ENCODE peak calls at places on chromosomes 1 and 21, in nine cellular contexts. One of them, this sample, is unnamed.

GRCh38 chr21:43339668-43340067 is 87.3 kb downstream of the SIK1 start:
- DNase-seq in nucleus accumbens: no peak
- DNase-seq in midbrain: no peak
- DNase-seq in CD4-positive, alpha-beta memory T cell: no peak
- DNase-seq in D341Med: no peak
- DNase-seq in HuH-7: no peak
- DNase-seq in GF-D8: no peak
- DNase-seq in astrocyte of the spinal cord: no peak
- DNase-seq in T follicular helper cell: no peak
- DNase-seq in this sample: no peak

GRCh38 chr1:198788561-198789064 is 149.8 kb downstream of the PTPRC start:
- DNase-seq in nucleus accumbens: no peak
- DNase-seq in midbrain: no peak
- DNase-seq in CD4-positive, alpha-beta memory T cell: peak
- DNase-seq in D341Med: peak
- DNase-seq in HuH-7: peak
- DNase-seq in GF-D8: no peak
- DNase-seq in astrocyte of the spinal cord: peak
- DNase-seq in T follicular helper cell: no peak
- DNase-seq in this sample: no peak

GRCh38 chr1:46466477-46467182 is 23.0 kb upstream of the DMBX1 start:
- DNase-seq in nucleus accumbens: peak
- DNase-seq in midbrain: no peak
- DNase-seq in CD4-positive, alpha-beta memory T cell: no peak
- DNase-seq in D341Med: peak
- DNase-seq in HuH-7: peak
- DNase-seq in GF-D8: no peak
- DNase-seq in astrocyte of the spinal cord: no peak
- DNase-seq in T follicular helper cell: no peak
- DNase-seq in this sample: no peak

GRCh38 chr1:64948905-64949833 is 17.2 kb downstream of the JAK1 start:
- DNase-seq in nucleus accumbens: no peak
- DNase-seq in midbrain: no peak
- DNase-seq in CD4-positive, alpha-beta memory T cell: no peak
- DNase-seq in D341Med: no peak
- DNase-seq in HuH-7: no peak
- DNase-seq in GF-D8: no peak
- DNase-seq in astrocyte of the spinal cord: no peak
- DNase-seq in T follicular helper cell: no peak
- DNase-seq in this sample: no peak

GRCh38 chr1:198134252-198134651 is 22.5 kb upstream of the NEK7 start:
- DNase-seq in nucleus accumbens: no peak
- DNase-seq in midbrain: no peak
- DNase-seq in CD4-positive, alpha-beta memory T cell: no peak
- DNase-seq in D341Med: no peak
- DNase-seq in HuH-7: no peak
- DNase-seq in GF-D8: peak
- DNase-seq in astrocyte of the spinal cord: no peak
- DNase-seq in T follicular helper cell: no peak
- DNase-seq in this sample: no peak

GRCh38 chr1:96096138-96097011 is 625.2 kb upstream of the PTBP2 start:
- DNase-seq in nucleus accumbens: no peak
- DNase-seq in midbrain: no peak
- DNase-seq in CD4-positive, alpha-beta memory T cell: no peak
- DNase-seq in D341Med: no peak
- DNase-seq in HuH-7: no peak
- DNase-seq in GF-D8: no peak
- DNase-seq in astrocyte of the spinal cord: no peak
- DNase-seq in T follicular helper cell: no peak
- DNase-seq in this sample: no peak

GRCh38 chr1:212167098-212167497 is 118.1 kb upstream of the PPP2R5A start:
- DNase-seq in nucleus accumbens: no peak
- DNase-seq in midbrain: no peak
- DNase-seq in CD4-positive, alpha-beta memory T cell: no peak
- DNase-seq in D341Med: no peak
- DNase-seq in HuH-7: no peak
- DNase-seq in GF-D8: no peak
- DNase-seq in astrocyte of the spinal cord: peak
- DNase-seq in T follicular helper cell: no peak
- DNase-seq in this sample: no peak

GRCh38 chr1:113036639-113037321 is 36.2 kb upstream of the LRIG2 start:
- DNase-seq in nucleus accumbens: no peak
- DNase-seq in midbrain: no peak
- DNase-seq in CD4-positive, alpha-beta memory T cell: no peak
- DNase-seq in D341Med: no peak
- DNase-seq in HuH-7: no peak
- DNase-seq in GF-D8: no peak
- DNase-seq in astrocyte of the spinal cord: no peak
- DNase-seq in T follicular helper cell: no peak
- DNase-seq in this sample: no peak

GRCh38 chr1:61116421-61116820 is 34.1 kb downstream of the NFIA start:
- DNase-seq in nucleus accumbens: no peak
- DNase-seq in midbrain: no peak
- DNase-seq in CD4-positive, alpha-beta memory T cell: no peak
- DNase-seq in D341Med: no peak
- DNase-seq in HuH-7: no peak
- DNase-seq in GF-D8: no peak
- DNase-seq in astrocyte of the spinal cord: no peak
- DNase-seq in T follicular helper cell: no peak
- DNase-seq in this sample: no peak

GRCh38 chr1:215749423-215749822 is 182.3 kb downstream of the KCTD3 start:
- DNase-seq in nucleus accumbens: no peak
- DNase-seq in midbrain: no peak
- DNase-seq in CD4-positive, alpha-beta memory T cell: no peak
- DNase-seq in D341Med: no peak
- DNase-seq in HuH-7: no peak
- DNase-seq in GF-D8: no peak
- DNase-seq in astrocyte of the spinal cord: peak
- DNase-seq in T follicular helper cell: no peak
- DNase-seq in this sample: no peak

GRCh38 chr1:9044241-9044640 is 18.0 kb upstream of the SLC2A7 start:
- DNase-seq in nucleus accumbens: no peak
- DNase-seq in midbrain: no peak
- DNase-seq in CD4-positive, alpha-beta memory T cell: no peak
- DNase-seq in D341Med: no peak
- DNase-seq in HuH-7: no peak
- DNase-seq in GF-D8: no peak
- DNase-seq in astrocyte of the spinal cord: no peak
- DNase-seq in T follicular helper cell: no peak
- DNase-seq in this sample: no peak

GRCh38 chr1:52253421-52253820 is 111.5 kb downstream of the ZFYVE9 start:
- DNase-seq in nucleus accumbens: no peak
- DNase-seq in midbrain: no peak
- DNase-seq in CD4-positive, alpha-beta memory T cell: no peak
- DNase-seq in D341Med: no peak
- DNase-seq in HuH-7: no peak
- DNase-seq in GF-D8: no peak
- DNase-seq in astrocyte of the spinal cord: no peak
- DNase-seq in T follicular helper cell: no peak
- DNase-seq in this sample: no peak

GRCh38 chr1:65421341-65422174 is 1.1 kb downstream of the LEPR start:
- DNase-seq in nucleus accumbens: no peak
- DNase-seq in midbrain: peak
- DNase-seq in CD4-positive, alpha-beta memory T cell: no peak
- DNase-seq in D341Med: no peak
- DNase-seq in HuH-7: no peak
- DNase-seq in GF-D8: peak
- DNase-seq in astrocyte of the spinal cord: no peak
- DNase-seq in T follicular helper cell: no peak
- DNase-seq in this sample: no peak

GRCh38 chr1:114979278-114979891 is 50.2 kb upstream of the TSHB start:
- DNase-seq in nucleus accumbens: no peak
- DNase-seq in midbrain: peak
- DNase-seq in CD4-positive, alpha-beta memory T cell: peak
- DNase-seq in D341Med: peak
- DNase-seq in HuH-7: peak
- DNase-seq in GF-D8: no peak
- DNase-seq in astrocyte of the spinal cord: peak
- DNase-seq in T follicular helper cell: peak
- DNase-seq in this sample: no peak

GRCh38 chr1:16178596-16179497 is 23.0 kb upstream of the EPHA2 start:
- DNase-seq in nucleus accumbens: no peak
- DNase-seq in midbrain: no peak
- DNase-seq in CD4-positive, alpha-beta memory T cell: no peak
- DNase-seq in D341Med: no peak
- DNase-seq in HuH-7: peak
- DNase-seq in GF-D8: no peak
- DNase-seq in astrocyte of the spinal cord: no peak
- DNase-seq in T follicular helper cell: no peak
- DNase-seq in this sample: no peak

GRCh38 chr1:14318830-14319229 is 279.7 kb upstream of the KAZN start:
- DNase-seq in nucleus accumbens: no peak
- DNase-seq in midbrain: no peak
- DNase-seq in CD4-positive, alpha-beta memory T cell: no peak
- DNase-seq in D341Med: no peak
- DNase-seq in HuH-7: no peak
- DNase-seq in GF-D8: no peak
- DNase-seq in astrocyte of the spinal cord: no peak
- DNase-seq in T follicular helper cell: no peak
- DNase-seq in this sample: no peak

GRCh38 chr1:227312364-227313025 is 5.8 kb downstream of the CDC42BPA start:
- DNase-seq in nucleus accumbens: no peak
- DNase-seq in midbrain: no peak
- DNase-seq in CD4-positive, alpha-beta memory T cell: no peak
- DNase-seq in D341Med: no peak
- DNase-seq in HuH-7: no peak
- DNase-seq in GF-D8: no peak
- DNase-seq in astrocyte of the spinal cord: no peak
- DNase-seq in T follicular helper cell: no peak
- DNase-seq in this sample: no peak

GRCh38 chr1:96513136-96513535 is 208.4 kb upstream of the PTBP2 start:
- DNase-seq in nucleus accumbens: no peak
- DNase-seq in midbrain: no peak
- DNase-seq in CD4-positive, alpha-beta memory T cell: no peak
- DNase-seq in D341Med: no peak
- DNase-seq in HuH-7: no peak
- DNase-seq in GF-D8: no peak
- DNase-seq in astrocyte of the spinal cord: peak
- DNase-seq in T follicular helper cell: no peak
- DNase-seq in this sample: no peak

GRCh38 chr1:110136911-110137310 is 13.4 kb upstream of the SLC6A17 start:
- DNase-seq in nucleus accumbens: peak
- DNase-seq in midbrain: peak
- DNase-seq in CD4-positive, alpha-beta memory T cell: peak
- DNase-seq in D341Med: no peak
- DNase-seq in HuH-7: no peak
- DNase-seq in GF-D8: no peak
- DNase-seq in astrocyte of the spinal cord: no peak
- DNase-seq in T follicular helper cell: no peak
- DNase-seq in this sample: no peak

GRCh38 chr21:29135481-29135880 is 5.0 kb downstream of the MAP3K7CL start:
- DNase-seq in nucleus accumbens: no peak
- DNase-seq in midbrain: no peak
- DNase-seq in CD4-positive, alpha-beta memory T cell: no peak
- DNase-seq in D341Med: no peak
- DNase-seq in HuH-7: no peak
- DNase-seq in GF-D8: no peak
- DNase-seq in astrocyte of the spinal cord: no peak
- DNase-seq in T follicular helper cell: no peak
- DNase-seq in this sample: no peak

GRCh38 chr1:101996830-101997485 is at the start of gene OLFM3:
- DNase-seq in nucleus accumbens: peak
- DNase-seq in midbrain: peak
- DNase-seq in CD4-positive, alpha-beta memory T cell: no peak
- DNase-seq in D341Med: peak
- DNase-seq in HuH-7: peak
- DNase-seq in GF-D8: no peak
- DNase-seq in astrocyte of the spinal cord: peak
- DNase-seq in T follicular helper cell: no peak
- DNase-seq in this sample: no peak

GRCh38 chr1:226064816-226065248 is 2.3 kb downstream of the H3-3A start:
- DNase-seq in nucleus accumbens: no peak
- DNase-seq in midbrain: peak
- DNase-seq in CD4-positive, alpha-beta memory T cell: peak
- DNase-seq in D341Med: no peak
- DNase-seq in HuH-7: peak
- DNase-seq in GF-D8: no peak
- DNase-seq in astrocyte of the spinal cord: peak
- DNase-seq in T follicular helper cell: peak
- DNase-seq in this sample: no peak

This sample was measured in activated B cell treated with CpG ODN at 0.5 μM for 24 hours.